ENCODE peak calls at places on chromosomes 7 and 10, in ten cellular contexts. One of them, this sample, is unnamed.
A peak's percentile ranks its signal among the peaks of the same experiment; 100 is the strongest.

GRCh38 chr7:40232242-40232929 is 97.6 kb downstream of the SUGCT start:
- DNase-seq in activated naive CD4-positive, alpha-beta T cell: no peak
- DNase-seq in GM10248: peak; percentile 34
- DNase-seq in C1 segment of cervical spinal cord: no peak
- DNase-seq in WTC11: no peak
- DNase-seq in CD4-positive, alpha-beta T cell: no peak
- DNase-seq in omental fat pad: no peak
- DNase-seq in activated CD8-positive, alpha-beta memory T cell treated with anti-CD3 and anti-CD28 coated beads for 24 hours: no peak
- DNase-seq in T-helper 1 cell: no peak
- DNase-seq in uterus: peak; percentile 30
- DNase-seq in this sample: no peak

GRCh38 chr7:126806614-126807013 is 446.1 kb downstream of the GRM8 start:
- DNase-seq in activated CD8-positive, alpha-beta memory T cell treated with anti-CD3 and anti-CD28 coated beads for 24 hours: no peak
- DNase-seq in CD4-positive, alpha-beta T cell: no peak
- DNase-seq in omental fat pad: no peak
- DNase-seq in activated naive CD4-positive, alpha-beta T cell: no peak
- DNase-seq in WTC11: no peak
- DNase-seq in T-helper 1 cell: no peak
- DNase-seq in C1 segment of cervical spinal cord: no peak
- DNase-seq in GM10248: no peak
- DNase-seq in uterus: no peak
- DNase-seq in this sample: no peak

GRCh38 chr7:1599571-1600395 is 30.0 kb upstream of the PSMG3 start:
- DNase-seq in omental fat pad: no peak
- DNase-seq in activated CD8-positive, alpha-beta memory T cell treated with anti-CD3 and anti-CD28 coated beads for 24 hours: no peak
- DNase-seq in uterus: no peak
- DNase-seq in C1 segment of cervical spinal cord: no peak
- DNase-seq in WTC11: no peak
- DNase-seq in activated naive CD4-positive, alpha-beta T cell: no peak
- DNase-seq in GM10248: no peak
- DNase-seq in T-helper 1 cell: no peak
- DNase-seq in CD4-positive, alpha-beta T cell: no peak
- DNase-seq in this sample: no peak

GRCh38 chr10:96395931-96396877 is 37.4 kb upstream of the OPALIN start:
- DNase-seq in activated naive CD4-positive, alpha-beta T cell: peak; percentile 11
- DNase-seq in CD4-positive, alpha-beta T cell: peak; percentile 44
- DNase-seq in WTC11: peak; percentile 77
- DNase-seq in C1 segment of cervical spinal cord: no peak
- DNase-seq in T-helper 1 cell: peak; percentile 32
- DNase-seq in activated CD8-positive, alpha-beta memory T cell treated with anti-CD3 and anti-CD28 coated beads for 24 hours: peak; percentile 77
- DNase-seq in omental fat pad: peak; percentile 44
- DNase-seq in GM10248: peak; percentile 86
- DNase-seq in uterus: peak; percentile 59
- DNase-seq in this sample: peak; percentile 76

GRCh38 chr10:99536400-99537254 is 3.9 kb downstream of the NKX2-3 start:
- DNase-seq in CD4-positive, alpha-beta T cell: no peak
- DNase-seq in C1 segment of cervical spinal cord: no peak
- DNase-seq in GM10248: peak; percentile 22
- DNase-seq in uterus: no peak
- DNase-seq in T-helper 1 cell: no peak
- DNase-seq in WTC11: peak; percentile 60
- DNase-seq in activated CD8-positive, alpha-beta memory T cell treated with anti-CD3 and anti-CD28 coated beads for 24 hours: no peak
- DNase-seq in omental fat pad: no peak
- DNase-seq in activated naive CD4-positive, alpha-beta T cell: no peak
- DNase-seq in this sample: peak; percentile 76

GRCh38 chr7:105721571-105722104 is 140.3 kb upstream of the EFCAB10 start:
- DNase-seq in activated naive CD4-positive, alpha-beta T cell: no peak
- DNase-seq in activated CD8-positive, alpha-beta memory T cell treated with anti-CD3 and anti-CD28 coated beads for 24 hours: no peak
- DNase-seq in uterus: no peak
- DNase-seq in omental fat pad: no peak
- DNase-seq in WTC11: no peak
- DNase-seq in CD4-positive, alpha-beta T cell: no peak
- DNase-seq in T-helper 1 cell: no peak
- DNase-seq in GM10248: no peak
- DNase-seq in C1 segment of cervical spinal cord: no peak
- DNase-seq in this sample: no peak

GRCh38 chr7:157513682-157514081 is 176.9 kb downstream of the DNAJB6 start:
- DNase-seq in activated CD8-positive, alpha-beta memory T cell treated with anti-CD3 and anti-CD28 coated beads for 24 hours: peak; percentile 15
- DNase-seq in T-helper 1 cell: no peak
- DNase-seq in WTC11: no peak
- DNase-seq in omental fat pad: no peak
- DNase-seq in uterus: no peak
- DNase-seq in activated naive CD4-positive, alpha-beta T cell: no peak
- DNase-seq in CD4-positive, alpha-beta T cell: no peak
- DNase-seq in C1 segment of cervical spinal cord: no peak
- DNase-seq in GM10248: no peak
- DNase-seq in this sample: peak; percentile 10

GRCh38 chr10:91162050-91162494 is 58.4 kb upstream of the PCGF5 start:
- DNase-seq in omental fat pad: no peak
- DNase-seq in activated naive CD4-positive, alpha-beta T cell: no peak
- DNase-seq in GM10248: peak; percentile 18
- DNase-seq in WTC11: no peak
- DNase-seq in C1 segment of cervical spinal cord: no peak
- DNase-seq in uterus: no peak
- DNase-seq in CD4-positive, alpha-beta T cell: peak; percentile 6
- DNase-seq in activated CD8-positive, alpha-beta memory T cell treated with anti-CD3 and anti-CD28 coated beads for 24 hours: no peak
- DNase-seq in T-helper 1 cell: no peak
- DNase-seq in this sample: no peak

GRCh38 chr10:132477398-132478340 is 59.9 kb upstream of the INPP5A start:
- DNase-seq in T-helper 1 cell: no peak
- DNase-seq in C1 segment of cervical spinal cord: no peak
- DNase-seq in GM10248: no peak
- DNase-seq in omental fat pad: no peak
- DNase-seq in uterus: no peak
- DNase-seq in WTC11: peak; percentile 49
- DNase-seq in activated naive CD4-positive, alpha-beta T cell: no peak
- DNase-seq in CD4-positive, alpha-beta T cell: no peak
- DNase-seq in activated CD8-positive, alpha-beta memory T cell treated with anti-CD3 and anti-CD28 coated beads for 24 hours: no peak
- DNase-seq in this sample: no peak

GRCh38 chr10:50286517-50286916 is 35.2 kb upstream of the ASAH2 start:
- DNase-seq in WTC11: no peak
- DNase-seq in C1 segment of cervical spinal cord: no peak
- DNase-seq in omental fat pad: no peak
- DNase-seq in uterus: no peak
- DNase-seq in CD4-positive, alpha-beta T cell: no peak
- DNase-seq in activated naive CD4-positive, alpha-beta T cell: no peak
- DNase-seq in T-helper 1 cell: no peak
- DNase-seq in activated CD8-positive, alpha-beta memory T cell treated with anti-CD3 and anti-CD28 coated beads for 24 hours: no peak
- DNase-seq in GM10248: no peak
- DNase-seq in this sample: no peak

GRCh38 chr7:127822822-127823508 is 171.0 kb downstream of the SND1 start:
- DNase-seq in omental fat pad: no peak
- DNase-seq in CD4-positive, alpha-beta T cell: no peak
- DNase-seq in WTC11: no peak
- DNase-seq in T-helper 1 cell: no peak
- DNase-seq in uterus: no peak
- DNase-seq in GM10248: no peak
- DNase-seq in activated CD8-positive, alpha-beta memory T cell treated with anti-CD3 and anti-CD28 coated beads for 24 hours: no peak
- DNase-seq in C1 segment of cervical spinal cord: no peak
- DNase-seq in activated naive CD4-positive, alpha-beta T cell: no peak
- DNase-seq in this sample: no peak

GRCh38 chr7:75847707-75848106 is 31.1 kb upstream of the RHBDD2 start:
- DNase-seq in C1 segment of cervical spinal cord: no peak
- DNase-seq in T-helper 1 cell: no peak
- DNase-seq in activated CD8-positive, alpha-beta memory T cell treated with anti-CD3 and anti-CD28 coated beads for 24 hours: no peak
- DNase-seq in WTC11: no peak
- DNase-seq in omental fat pad: no peak
- DNase-seq in CD4-positive, alpha-beta T cell: no peak
- DNase-seq in uterus: no peak
- DNase-seq in GM10248: no peak
- DNase-seq in activated naive CD4-positive, alpha-beta T cell: no peak
- DNase-seq in this sample: no peak

GRCh38 chr7:130595986-130596385 is 72.6 kb downstream of the COPG2 start:
- DNase-seq in C1 segment of cervical spinal cord: no peak
- DNase-seq in T-helper 1 cell: no peak
- DNase-seq in uterus: no peak
- DNase-seq in activated naive CD4-positive, alpha-beta T cell: no peak
- DNase-seq in GM10248: no peak
- DNase-seq in omental fat pad: no peak
- DNase-seq in CD4-positive, alpha-beta T cell: no peak
- DNase-seq in activated CD8-positive, alpha-beta memory T cell treated with anti-CD3 and anti-CD28 coated beads for 24 hours: no peak
- DNase-seq in WTC11: no peak
- DNase-seq in this sample: no peak

GRCh38 chr10:97689637-97690036 is 2.6 kb upstream of the AVPI1 start:
- DNase-seq in T-helper 1 cell: no peak
- DNase-seq in GM10248: no peak
- DNase-seq in C1 segment of cervical spinal cord: no peak
- DNase-seq in activated CD8-positive, alpha-beta memory T cell treated with anti-CD3 and anti-CD28 coated beads for 24 hours: no peak
- DNase-seq in CD4-positive, alpha-beta T cell: no peak
- DNase-seq in activated naive CD4-positive, alpha-beta T cell: no peak
- DNase-seq in omental fat pad: no peak
- DNase-seq in WTC11: no peak
- DNase-seq in uterus: no peak
- DNase-seq in this sample: no peak

GRCh38 chr7:111835066-111835465 is 272.8 kb upstream of the IMMP2L start:
- DNase-seq in CD4-positive, alpha-beta T cell: no peak
- DNase-seq in activated naive CD4-positive, alpha-beta T cell: no peak
- DNase-seq in GM10248: no peak
- DNase-seq in C1 segment of cervical spinal cord: no peak
- DNase-seq in WTC11: no peak
- DNase-seq in T-helper 1 cell: no peak
- DNase-seq in activated CD8-positive, alpha-beta memory T cell treated with anti-CD3 and anti-CD28 coated beads for 24 hours: no peak
- DNase-seq in omental fat pad: no peak
- DNase-seq in uterus: no peak
- DNase-seq in this sample: no peak

GRCh38 chr7:105654994-105655900 is 74.0 kb upstream of the EFCAB10 start:
- DNase-seq in C1 segment of cervical spinal cord: no peak
- DNase-seq in WTC11: peak; percentile 86
- DNase-seq in activated CD8-positive, alpha-beta memory T cell treated with anti-CD3 and anti-CD28 coated beads for 24 hours: no peak
- DNase-seq in T-helper 1 cell: no peak
- DNase-seq in omental fat pad: no peak
- DNase-seq in CD4-positive, alpha-beta T cell: no peak
- DNase-seq in uterus: peak; percentile 87
- DNase-seq in activated naive CD4-positive, alpha-beta T cell: no peak
- DNase-seq in GM10248: no peak
- DNase-seq in this sample: peak; percentile 63

GRCh38 chr7:8220376-8221106 is 41.4 kb downstream of the ICA1 start:
- DNase-seq in uterus: no peak
- DNase-seq in T-helper 1 cell: no peak
- DNase-seq in WTC11: no peak
- DNase-seq in C1 segment of cervical spinal cord: no peak
- DNase-seq in activated naive CD4-positive, alpha-beta T cell: no peak
- DNase-seq in CD4-positive, alpha-beta T cell: no peak
- DNase-seq in omental fat pad: no peak
- DNase-seq in activated CD8-positive, alpha-beta memory T cell treated with anti-CD3 and anti-CD28 coated beads for 24 hours: no peak
- DNase-seq in GM10248: no peak
- DNase-seq in this sample: no peak

GRCh38 chr10:7583626-7584025 is 83.1 kb downstream of the ITIH5 start:
- DNase-seq in C1 segment of cervical spinal cord: no peak
- DNase-seq in CD4-positive, alpha-beta T cell: no peak
- DNase-seq in WTC11: no peak
- DNase-seq in activated CD8-positive, alpha-beta memory T cell treated with anti-CD3 and anti-CD28 coated beads for 24 hours: no peak
- DNase-seq in uterus: no peak
- DNase-seq in activated naive CD4-positive, alpha-beta T cell: no peak
- DNase-seq in omental fat pad: no peak
- DNase-seq in GM10248: no peak
- DNase-seq in T-helper 1 cell: no peak
- DNase-seq in this sample: no peak

GRCh38 chr7:277228-277627 is 12.7 kb upstream of the FOXL3 start:
- DNase-seq in CD4-positive, alpha-beta T cell: no peak
- DNase-seq in omental fat pad: no peak
- DNase-seq in activated naive CD4-positive, alpha-beta T cell: no peak
- DNase-seq in WTC11: no peak
- DNase-seq in C1 segment of cervical spinal cord: no peak
- DNase-seq in T-helper 1 cell: no peak
- DNase-seq in activated CD8-positive, alpha-beta memory T cell treated with anti-CD3 and anti-CD28 coated beads for 24 hours: no peak
- DNase-seq in GM10248: no peak
- DNase-seq in uterus: no peak
- DNase-seq in this sample: no peak

GRCh38 chr10:71984126-71984797 is 20.1 kb downstream of the CHST3 start:
- DNase-seq in C1 segment of cervical spinal cord: no peak
- DNase-seq in activated CD8-positive, alpha-beta memory T cell treated with anti-CD3 and anti-CD28 coated beads for 24 hours: no peak
- DNase-seq in omental fat pad: no peak
- DNase-seq in activated naive CD4-positive, alpha-beta T cell: no peak
- DNase-seq in uterus: no peak
- DNase-seq in CD4-positive, alpha-beta T cell: no peak
- DNase-seq in WTC11: no peak
- DNase-seq in GM10248: no peak
- DNase-seq in T-helper 1 cell: no peak
- DNase-seq in this sample: no peak

GRCh38 chr7:137898839-137899681 is 52.3 kb upstream of the DGKI start:
- DNase-seq in C1 segment of cervical spinal cord: peak; percentile 29
- DNase-seq in activated naive CD4-positive, alpha-beta T cell: peak; percentile 46
- DNase-seq in CD4-positive, alpha-beta T cell: peak; percentile 61
- DNase-seq in WTC11: peak; percentile 91
- DNase-seq in omental fat pad: peak; percentile 69
- DNase-seq in activated CD8-positive, alpha-beta memory T cell treated with anti-CD3 and anti-CD28 coated beads for 24 hours: peak; percentile 91
- DNase-seq in GM10248: peak; percentile 73
- DNase-seq in uterus: peak; percentile 78
- DNase-seq in T-helper 1 cell: peak; percentile 55
- DNase-seq in this sample: peak; percentile 88

This sample was measured in ecto neural progenitor cell.